ENCODE peak calls at places on chromosomes 1 and 21, in six cellular contexts. One of them, this sample, is unnamed.

GRCh38 chr1:86939406-86939805 is 25.0 kb downstream of the HS2ST1 start:
- DNase-seq in K562: peak
- DNase-seq in DND-41: no peak
- DNase-seq in BJ: no peak
- DNase-seq in fibroblast of lung: no peak
- DNase-seq in psoas muscle: no peak
- DNase-seq in this sample: no peak

GRCh38 chr1:69520326-69520725 is 47.4 kb upstream of the LRRC7 start:
- DNase-seq in K562: peak
- DNase-seq in fibroblast of lung: no peak
- DNase-seq in psoas muscle: no peak
- DNase-seq in DND-41: no peak
- DNase-seq in BJ: no peak
- DNase-seq in this sample: no peak

GRCh38 chr1:3042481-3042880 is 21.2 kb downstream of the ACTRT2 start:
- DNase-seq in fibroblast of lung: no peak
- DNase-seq in K562: no peak
- DNase-seq in BJ: no peak
- DNase-seq in psoas muscle: no peak
- DNase-seq in DND-41: no peak
- DNase-seq in this sample: no peak

GRCh38 chr1:91278754-91279153 is 125.9 kb downstream of the HFM1 start:
- DNase-seq in BJ: no peak
- DNase-seq in K562: peak
- DNase-seq in fibroblast of lung: peak
- DNase-seq in DND-41: no peak
- DNase-seq in psoas muscle: no peak
- DNase-seq in this sample: peak

GRCh38 chr1:31785020-31785946 is 21.1 kb upstream of the ADGRB2 start:
- DNase-seq in BJ: no peak
- DNase-seq in psoas muscle: peak
- DNase-seq in K562: no peak
- DNase-seq in DND-41: no peak
- DNase-seq in fibroblast of lung: no peak
- DNase-seq in this sample: no peak

GRCh38 chr1:150537732-150538684 is 11.2 kb upstream of the ADAMTSL4 start:
- DNase-seq in fibroblast of lung: no peak
- DNase-seq in BJ: no peak
- DNase-seq in K562: peak
- DNase-seq in psoas muscle: peak
- DNase-seq in DND-41: no peak
- DNase-seq in this sample: no peak

GRCh38 chr1:231883382-231883781 is 256.8 kb downstream of the DISC1 start:
- DNase-seq in fibroblast of lung: no peak
- DNase-seq in K562: no peak
- DNase-seq in BJ: no peak
- DNase-seq in DND-41: no peak
- DNase-seq in psoas muscle: no peak
- DNase-seq in this sample: no peak

GRCh38 chr1:99503276-99503747 is 142.6 kb upstream of the PALMD start:
- DNase-seq in BJ: no peak
- DNase-seq in DND-41: no peak
- DNase-seq in K562: peak
- DNase-seq in psoas muscle: no peak
- DNase-seq in fibroblast of lung: peak
- DNase-seq in this sample: no peak

GRCh38 chr1:94285026-94285654 is 47.8 kb upstream of the ARHGAP29 start:
- DNase-seq in K562: no peak
- DNase-seq in psoas muscle: no peak
- DNase-seq in fibroblast of lung: no peak
- DNase-seq in DND-41: no peak
- DNase-seq in BJ: no peak
- DNase-seq in this sample: no peak

GRCh38 chr21:42809171-42809570 is 70.2 kb downstream of the WDR4 start:
- DNase-seq in K562: no peak
- DNase-seq in BJ: no peak
- DNase-seq in DND-41: no peak
- DNase-seq in psoas muscle: no peak
- DNase-seq in fibroblast of lung: no peak
- DNase-seq in this sample: no peak

GRCh38 chr21:36516271-36516670 is 36.3 kb upstream of the CLDN14 start:
- DNase-seq in BJ: no peak
- DNase-seq in psoas muscle: no peak
- DNase-seq in K562: no peak
- DNase-seq in DND-41: no peak
- DNase-seq in fibroblast of lung: no peak
- DNase-seq in this sample: no peak

GRCh38 chr1:59693431-59693830 is 121.3 kb upstream of the HOOK1 start:
- DNase-seq in fibroblast of lung: no peak
- DNase-seq in psoas muscle: no peak
- DNase-seq in DND-41: no peak
- DNase-seq in BJ: no peak
- DNase-seq in K562: no peak
- DNase-seq in this sample: no peak

GRCh38 chr1:29708818-29709710 is 472.7 kb downstream of the PTPRU start:
- DNase-seq in BJ: peak
- DNase-seq in fibroblast of lung: peak
- DNase-seq in DND-41: no peak
- DNase-seq in K562: no peak
- DNase-seq in psoas muscle: no peak
- DNase-seq in this sample: no peak

GRCh38 chr21:43922949-43923348 is 57.9 kb downstream of the AGPAT3 start:
- DNase-seq in fibroblast of lung: no peak
- DNase-seq in DND-41: no peak
- DNase-seq in BJ: no peak
- DNase-seq in psoas muscle: peak
- DNase-seq in K562: no peak
- DNase-seq in this sample: no peak

GRCh38 chr1:226653311-226653921 is 85.7 kb downstream of the ITPKB start:
- DNase-seq in K562: no peak
- DNase-seq in DND-41: peak
- DNase-seq in BJ: no peak
- DNase-seq in fibroblast of lung: no peak
- DNase-seq in psoas muscle: peak
- DNase-seq in this sample: peak

GRCh38 chr1:67843335-67843734 is 10.1 kb upstream of the GNG12 start:
- DNase-seq in psoas muscle: no peak
- DNase-seq in BJ: no peak
- DNase-seq in DND-41: no peak
- DNase-seq in fibroblast of lung: peak
- DNase-seq in K562: no peak
- DNase-seq in this sample: no peak

GRCh38 chr1:179437171-179437570 is 71.4 kb downstream of the AXDND1 start:
- DNase-seq in BJ: no peak
- DNase-seq in DND-41: no peak
- DNase-seq in K562: no peak
- DNase-seq in fibroblast of lung: no peak
- DNase-seq in psoas muscle: no peak
- DNase-seq in this sample: no peak

GRCh38 chr1:191831572-191831971 is 326.7 kb upstream of the RGS18 start:
- DNase-seq in psoas muscle: no peak
- DNase-seq in BJ: no peak
- DNase-seq in fibroblast of lung: peak
- DNase-seq in K562: peak
- DNase-seq in DND-41: no peak
- DNase-seq in this sample: peak

GRCh38 chr1:65174585-65174984 is 26.6 kb downstream of the AK4 start:
- DNase-seq in psoas muscle: peak
- DNase-seq in BJ: peak
- DNase-seq in fibroblast of lung: peak
- DNase-seq in K562: no peak
- DNase-seq in DND-41: no peak
- DNase-seq in this sample: peak

GRCh38 chr1:161492827-161493226 is 12.4 kb upstream of the FCGR2A start:
- DNase-seq in fibroblast of lung: no peak
- DNase-seq in BJ: no peak
- DNase-seq in psoas muscle: no peak
- DNase-seq in K562: no peak
- DNase-seq in DND-41: no peak
- DNase-seq in this sample: no peak
- H3K4me3 ChIP-seq in fibroblast of lung: no peak
- H3K4me3 ChIP-seq in BJ: no peak
- H3K4me3 ChIP-seq in psoas muscle: no peak
- H3K4me3 ChIP-seq in K562: no peak
- H3K4me3 ChIP-seq in DND-41: no peak
- H3K4me3 ChIP-seq in this sample: no peak

GRCh38 chr1:154404984-154405761 is at the start of gene IL6R:
- DNase-seq in K562: peak
- DNase-seq in fibroblast of lung: peak
- DNase-seq in BJ: peak
- DNase-seq in psoas muscle: peak
- DNase-seq in DND-41: peak
- DNase-seq in this sample: no peak

GRCh38 chr1:154403983-154404382 is 1.2 kb upstream of the IL6R start:
- DNase-seq in BJ: no peak
- DNase-seq in psoas muscle: no peak
- DNase-seq in K562: no peak
- DNase-seq in fibroblast of lung: no peak
- DNase-seq in DND-41: no peak
- DNase-seq in this sample: no peak

GRCh38 chr1:154403300-154403943 is 1.7 kb upstream of the IL6R start:
- DNase-seq in DND-41: peak
- DNase-seq in psoas muscle: no peak
- DNase-seq in K562: no peak
- DNase-seq in BJ: no peak
- DNase-seq in fibroblast of lung: no peak
- DNase-seq in this sample: peak

GRCh38 chr1:154405762-154406571 is 824 bp downstream of the IL6R start:
- DNase-seq in DND-41: no peak
- DNase-seq in K562: peak
- DNase-seq in fibroblast of lung: peak
- DNase-seq in BJ: no peak
- DNase-seq in psoas muscle: peak
- DNase-seq in this sample: no peak

DNA sequence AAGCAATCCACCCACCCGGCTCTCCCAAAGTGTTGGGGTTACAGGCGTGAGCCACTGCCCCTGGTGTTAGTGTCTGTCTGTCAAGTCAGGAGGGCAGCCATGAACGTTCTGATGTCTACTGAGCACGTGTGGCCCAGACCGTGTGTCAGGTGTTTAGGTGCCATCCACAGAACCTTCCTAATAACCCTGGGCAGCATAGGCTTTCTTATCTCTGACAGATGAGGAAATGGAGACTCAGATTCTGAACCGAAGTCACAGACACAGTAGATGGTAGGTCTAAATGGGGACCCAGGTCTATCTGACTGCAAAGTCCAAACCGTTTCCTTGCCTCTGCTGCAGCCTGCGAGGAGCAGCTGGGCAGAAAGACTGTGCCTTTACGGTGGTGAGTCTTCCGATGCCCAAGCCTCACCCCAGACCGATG is 622 bp upstream of the IL6R start:
- DNase-seq in psoas muscle: no peak
- DNase-seq in BJ: no peak
- DNase-seq in DND-41: no peak
- DNase-seq in fibroblast of lung: no peak
- DNase-seq in K562: no peak
- DNase-seq in this sample: no peak
- H3K4me3 ChIP-seq in psoas muscle: peak
- H3K4me3 ChIP-seq in BJ: peak
- H3K4me3 ChIP-seq in DND-41: no peak
- H3K4me3 ChIP-seq in fibroblast of lung: peak
- H3K4me3 ChIP-seq in K562: no peak
- H3K4me3 ChIP-seq in this sample: no peak

GRCh38 chr1:184974086-184974836 is at the start of gene NIBAN1:
- DNase-seq in fibroblast of lung: peak
- DNase-seq in BJ: no peak
- DNase-seq in DND-41: peak
- DNase-seq in K562: peak
- DNase-seq in psoas muscle: peak
- DNase-seq in this sample: no peak

GRCh38 chr1:184970691-184971161 is 3.6 kb downstream of the NIBAN1 start:
- DNase-seq in K562: no peak
- DNase-seq in BJ: no peak
- DNase-seq in psoas muscle: no peak
- DNase-seq in fibroblast of lung: peak
- DNase-seq in DND-41: no peak
- DNase-seq in this sample: no peak

GRCh38 chr1:184972281-184973055 is 1.8 kb downstream of the NIBAN1 start:
- DNase-seq in fibroblast of lung: peak
- DNase-seq in BJ: no peak
- DNase-seq in K562: peak
- DNase-seq in psoas muscle: no peak
- DNase-seq in DND-41: no peak
- DNase-seq in this sample: no peak

GRCh38 chr1:184973308-184974085 is 811 bp downstream of the NIBAN1 start:
- DNase-seq in DND-41: no peak
- DNase-seq in K562: peak
- DNase-seq in BJ: no peak
- DNase-seq in psoas muscle: peak
- DNase-seq in fibroblast of lung: peak
- DNase-seq in this sample: no peak

DNA sequence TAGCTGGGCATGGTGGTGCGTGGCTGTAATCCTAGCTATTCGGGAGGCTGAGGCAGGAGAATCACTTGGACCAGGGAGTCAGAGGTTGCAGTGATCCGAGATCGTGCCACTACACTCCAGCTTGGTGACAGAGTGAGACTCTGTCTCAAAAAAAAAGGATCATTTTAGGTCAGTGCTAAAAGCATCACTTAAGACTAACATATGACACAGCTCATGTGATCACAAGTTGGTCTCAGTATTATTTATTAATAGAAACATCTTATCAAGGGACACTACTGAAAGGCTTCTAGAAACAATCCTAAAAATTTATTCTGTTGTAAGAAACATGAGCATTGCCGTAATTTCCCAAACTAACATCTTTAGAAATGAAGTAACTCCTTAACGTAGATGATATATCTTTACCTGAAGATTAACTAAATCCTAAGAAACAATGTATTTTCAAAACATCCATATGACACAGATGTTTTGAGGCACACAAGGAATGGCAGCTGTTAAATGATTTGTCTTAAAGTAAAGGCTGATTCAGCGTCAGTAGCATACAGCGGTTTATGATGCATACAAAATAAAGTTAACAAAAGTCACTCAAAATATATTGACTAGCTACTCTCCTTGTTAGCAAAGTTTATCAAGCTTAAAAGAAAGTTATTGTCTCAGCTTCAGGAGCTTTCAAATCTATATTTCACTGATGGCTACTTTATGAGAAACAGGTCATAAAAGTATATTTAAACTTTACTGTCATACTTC is 2.6 kb downstream of the NIBAN1 start:
- DNase-seq in fibroblast of lung: no peak
- DNase-seq in K562: no peak
- DNase-seq in DND-41: no peak
- DNase-seq in BJ: no peak
- DNase-seq in psoas muscle: no peak
- DNase-seq in this sample: no peak
- H3K4me3 ChIP-seq in fibroblast of lung: peak
- H3K4me3 ChIP-seq in K562: no peak
- H3K4me3 ChIP-seq in DND-41: no peak
- H3K4me3 ChIP-seq in BJ: no peak
- H3K4me3 ChIP-seq in psoas muscle: peak
- H3K4me3 ChIP-seq in this sample: no peak

GRCh38 chr1:101247404-101248287 is 10.8 kb downstream of the S1PR1 start:
- DNase-seq in BJ: no peak
- DNase-seq in psoas muscle: no peak
- DNase-seq in fibroblast of lung: no peak
- DNase-seq in K562: no peak
- DNase-seq in DND-41: no peak
- DNase-seq in this sample: no peak
- H3K4me3 ChIP-seq in BJ: no peak
- H3K4me3 ChIP-seq in psoas muscle: no peak
- H3K4me3 ChIP-seq in fibroblast of lung: no peak
- H3K4me3 ChIP-seq in K562: no peak
- H3K4me3 ChIP-seq in DND-41: no peak
- H3K4me3 ChIP-seq in this sample: no peak